ENCODE peak calls at places on chromosomes 6 and 20, in ten cellular contexts. H is vagina, J is bronchial epithelial cell, Y is BJ, W is HFF-Myc, G is body of pancreas, C is thoracic aorta, U is IMR-90, Q is astrocyte of the spinal cord, T is lower lobe of right lung. F is an unnamed sample.

GRCh38 chr6:105363100-105363754 is 39.7 kb downstream of the PREP start:
- DNase-seq in J (no peak), W (no peak), T (no peak), H (no peak), Q (peak; percentile 52), G (no peak), U (peak; percentile 47), Y (no peak), C (no peak), F (no peak)

GRCh38 chr6:4345543-4345942 is 210.2 kb upstream of the ECI2 start:
- DNase-seq in U (no peak), T (no peak), G (no peak), C (no peak), J (no peak), W (no peak), H (peak; percentile 55), Q (no peak), Y (no peak), F (no peak)

GRCh38 chr6:71457883-71458282 is 169.3 kb downstream of the OGFRL1 start:
- DNase-seq in W (no peak), C (no peak), G (peak; percentile 13), T (no peak), J (no peak), H (no peak), U (no peak), Q (no peak), Y (no peak), F (no peak)

GRCh38 chr20:41734506-41734945 is 116.3 kb upstream of the CHD6 start:
- DNase-seq in Q (peak; percentile 12), J (peak; percentile 34), C (no peak), H (no peak), G (peak; percentile 55), W (peak; percentile 38), Y (no peak), U (peak; percentile 22), T (peak; percentile 45), F (peak; percentile 38)

GRCh38 chr20:8094415-8094818 is 37.6 kb upstream of the PLCB1 start:
- DNase-seq in J (no peak), H (no peak), G (peak; percentile 84), C (peak; percentile 38), U (peak; percentile 22), Q (peak; percentile 56), Y (peak; percentile 35), W (peak; percentile 25), T (peak; percentile 60), F (no peak)

GRCh38 chr6:100173211-100173610 is 179.2 kb upstream of the MCHR2 start:
- DNase-seq in Y (no peak), W (no peak), J (no peak), T (no peak), U (no peak), H (no peak), Q (no peak), G (no peak), C (no peak), F (no peak)

GRCh38 chr20:63264519-63264918 is 8.1 kb upstream of the ARFGAP1 start:
- DNase-seq in U (no peak), T (no peak), C (no peak), W (no peak), J (peak; percentile 4), H (no peak), Q (no peak), G (no peak), Y (no peak), F (no peak)

GRCh38 chr6:169654590-169655391 is 47.0 kb downstream of the WDR27 start:
- DNase-seq in J (peak; percentile 49), H (no peak), U (peak; percentile 61), G (peak; percentile 73), Q (peak; percentile 83), T (peak; percentile 81), Y (peak; percentile 11), C (peak; percentile 8), W (no peak), F (peak; percentile 23)

GRCh38 chr20:7113577-7114466 is 346.3 kb downstream of the BMP2 start:
- DNase-seq in W (peak; percentile 15), Y (no peak), J (peak; percentile 51), Q (peak; percentile 57), T (no peak), U (peak; percentile 1), G (peak; percentile 16), C (no peak), H (no peak), F (no peak)

GRCh38 chr6:9593566-9593965 is 821.3 kb downstream of the TFAP2A start:
- DNase-seq in W (no peak), J (peak; percentile 78), G (no peak), T (no peak), Q (no peak), Y (no peak), U (peak; percentile 8), H (no peak), C (no peak), F (no peak)

GRCh38 chr6:24838081-24838480 is 39.4 kb upstream of the ARMH2 start:
- DNase-seq in H (no peak), Q (no peak), Y (no peak), T (no peak), J (no peak), G (no peak), U (no peak), C (no peak), W (no peak), F (no peak)

GRCh38 chr6:138428943-138429616 is 25.1 kb downstream of the HEBP2 start:
- DNase-seq in J (peak; percentile 56), T (no peak), G (no peak), C (no peak), Q (peak; percentile 81), H (no peak), U (peak; percentile 77), W (peak; percentile 21), Y (no peak), F (no peak)

GRCh38 chr6:38179300-38179699 is 359.8 kb downstream of the ZFAND3 start:
- DNase-seq in H (no peak), Y (no peak), U (no peak), J (no peak), T (no peak), C (no peak), G (peak; percentile 3), W (no peak), Q (no peak), F (no peak)

GRCh38 chr20:48266571-48266970 is 481.3 kb upstream of the SULF2 start:
- DNase-seq in Y (no peak), T (no peak), C (no peak), U (no peak), W (no peak), Q (no peak), H (no peak), G (no peak), J (no peak), F (no peak)

GRCh38 chr20:17969276-17969883 is 562 bp downstream of the MGME1 start:
- DNase-seq in T (peak; percentile 55), C (no peak), Q (no peak), H (no peak), J (peak; percentile 57), Y (no peak), G (peak; percentile 31), W (no peak), U (no peak), F (no peak)

GRCh38 chr20:15673206-15673605 is 900.0 kb downstream of the KIF16B start:
- DNase-seq in C (no peak), Q (peak; percentile 77), J (peak; percentile 83), U (peak; percentile 86), H (no peak), Y (peak; percentile 91), G (no peak), W (peak; percentile 67), T (no peak), F (no peak)

GRCh38 chr6:35480176-35480575 is 12.0 kb downstream of the RPL10A start:
- DNase-seq in Q (no peak), U (no peak), Y (no peak), G (no peak), T (no peak), W (no peak), J (no peak), C (no peak), H (no peak), F (no peak)

GRCh38 chr6:130841128-130841728 is 14.0 kb downstream of the SMLR1 start:
- DNase-seq in J (no peak), Q (peak; percentile 56), H (no peak), C (no peak), T (no peak), U (peak; percentile 49), Y (no peak), W (no peak), G (no peak), F (no peak)

GRCh38 chr6:126781582-126781981 is 336.9 kb upstream of the RSPO3 start:
- DNase-seq in T (no peak), G (no peak), J (no peak), C (no peak), Q (no peak), H (no peak), Y (no peak), W (no peak), U (no peak), F (no peak)
- TF ChIP-seq CTCF in T (no peak), G (no peak), J (no peak), C (no peak), Q (no peak), H (no peak), Y (no peak), W (no peak), U (no peak), F (no peak)

DNA sequence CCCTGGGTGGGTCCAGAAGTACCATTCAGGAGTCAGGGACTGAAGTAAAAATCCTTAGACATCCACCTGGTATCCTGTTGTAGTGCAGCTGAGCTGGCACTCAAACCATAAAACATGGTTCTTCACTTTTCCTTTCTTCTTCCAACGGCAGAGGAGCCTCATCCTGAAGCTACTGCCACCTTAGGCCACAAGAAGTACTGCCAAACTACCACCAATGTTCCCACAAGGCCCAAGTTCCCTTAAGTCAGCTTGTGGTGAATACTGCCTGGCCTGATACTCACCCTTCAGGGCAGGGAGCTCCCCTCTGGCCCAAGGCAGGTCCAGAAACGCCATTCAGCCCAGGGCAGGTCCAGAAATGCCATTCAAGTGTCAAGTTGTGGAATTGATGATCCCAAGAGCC is 1053.4 kb upstream of the CITED2 start:
- DNase-seq in Y (no peak), T (no peak), U (no peak), J (no peak), Q (no peak), C (no peak), H (no peak), W (no peak), G (no peak), F (no peak)
- TF ChIP-seq CTCF in Y (no peak), T (no peak), U (no peak), J (no peak), Q (no peak), C (no peak), H (no peak), W (no peak), G (no peak), F (no peak)

GRCh38 chr6:5728726-5729434 is 277.8 kb downstream of the NRN1 start:
- DNase-seq in G (no peak), Q (peak; percentile 48), U (peak; percentile 59), T (no peak), H (no peak), W (peak; percentile 33), C (no peak), J (peak; percentile 94), Y (no peak), F (no peak)
- TF ChIP-seq CTCF in G (no peak), Q (no peak), U (no peak), T (no peak), H (no peak), W (no peak), C (no peak), J (no peak), Y (no peak), F (no peak)

GRCh38 chr20:35518975-35519374 is 10.5 kb downstream of the C20orf173 start:
- DNase-seq in C (no peak), J (no peak), U (no peak), T (no peak), Y (no peak), Q (no peak), G (no peak), H (no peak), W (no peak), F (no peak)

GRCh38 chr20:35523298-35523888 is 6.1 kb downstream of the C20orf173 start:
- DNase-seq in U (no peak), G (no peak), Y (no peak), W (no peak), T (no peak), J (peak; percentile 12), C (no peak), Q (no peak), H (no peak), F (no peak)
- TF ChIP-seq CTCF in U (peak; percentile 25), G (peak; percentile 35), Y (peak; percentile 61), W (peak; percentile 67), T (peak; percentile 41), J (peak; percentile 52), C (peak; percentile 35), Q (peak; percentile 68), H (no peak), F (peak; percentile 49)